ENCODE peak calls at places on chromosomes 16 and 17, in seven cellular contexts. M is K562, J is tibial nerve, Z is stomach, P is esophagus muscularis mucosa, I is HCT116, R is uterus. B is an unnamed sample. For H3K4me1, the result is how much of the 10 kb centered on the place peaks cover.

GRCh38 chr17:40577611-40578065 is 12.4 kb upstream of the CCR7 start:
- DNase-seq in Z (no peak), M (no peak), P (peak), J (no peak), R (no peak), I (no peak), B (no peak)

GRCh38 chr16:50547944-50548658 is at the start of gene NKD1:
- DNase-seq in P (no peak), J (peak), Z (peak), M (peak), R (peak), I (peak), B (peak)

GRCh38 chr17:56679148-56679766 is 85.8 kb downstream of the NOG start:
- DNase-seq in R (no peak), P (no peak), I (peak), J (peak), M (peak), Z (no peak), B (no peak)

GRCh38 chr17:17722081-17722905 is 41.0 kb downstream of the RAI1 start:
- DNase-seq in J (no peak), R (no peak), P (no peak), M (no peak), Z (no peak), I (no peak), B (no peak)

GRCh38 chr17:64130559-64131001 is 636 bp upstream of the ERN1 start:
- DNase-seq in M (no peak), J (peak), P (no peak), Z (no peak), I (no peak), R (peak), B (no peak)

GRCh38 chr16:70381604-70382342 is 35.1 kb downstream of the DDX19A start:
- DNase-seq in M (no peak), Z (no peak), J (no peak), I (no peak), P (peak), R (no peak), B (no peak)

GRCh38 chr16:1037023-1037933 is 35.3 kb upstream of the SSTR5 start:
- DNase-seq in P (no peak), J (no peak), I (no peak), R (no peak), Z (no peak), M (no peak), B (no peak)

GRCh38 chr16:3182608-3183444 is 5.2 kb upstream of the OR1F1 start:
- DNase-seq in P (no peak), J (no peak), R (no peak), I (no peak), M (peak), Z (peak), B (no peak)

GRCh38 chr17:64992325-64992802 is 64.2 kb downstream of the GNA13 start:
- DNase-seq in J (no peak), P (no peak), R (no peak), M (no peak), I (peak), Z (no peak), B (no peak)

GRCh38 chr16:86575754-86576557 is 2.4 kb upstream of the FOXL1 start:
- DNase-seq in M (peak), I (peak), J (peak), R (peak), P (no peak), Z (peak), B (peak)

GRCh38 chr17:37787055-37787720 is 42.3 kb upstream of the HNF1B start:
- DNase-seq in Z (peak), M (no peak), I (no peak), J (no peak), P (no peak), R (no peak), B (no peak)

GRCh38 chr16:82701302-82702022 is 74.7 kb downstream of the CDH13 start:
- DNase-seq in M (no peak), J (no peak), P (no peak), R (no peak), I (no peak), Z (no peak), B (no peak)

GRCh38 chr16:27398894-27399853 is 2.8 kb upstream of the IL21R start:
- DNase-seq in P (peak), M (peak), I (no peak), R (no peak), Z (no peak), J (no peak), B (no peak)

GRCh38 chr17:7703584-7704574 is 1.1 kb upstream of the EFNB3 start:
- DNase-seq in M (peak), P (no peak), I (no peak), J (no peak), Z (peak), R (no peak), B (no peak)

GRCh38 chr17:80708497-80708896 is 163.9 kb downstream of the RPTOR start:
- DNase-seq in Z (no peak), J (no peak), P (no peak), M (no peak), I (no peak), R (no peak), B (no peak)

GRCh38 chr16:85306793-85307551 is 194.7 kb upstream of the CIBAR2 start:
- DNase-seq in P (no peak), Z (no peak), J (no peak), R (no peak), I (no peak), M (no peak), B (no peak)

GRCh38 chr16:85307552-85308364 is 195.5 kb upstream of the CIBAR2 start:
- DNase-seq in Z (no peak), R (no peak), P (no peak), M (peak), J (no peak), I (no peak), B (no peak)

GRCh38 chr16:85308585-85309540 is 196.6 kb upstream of the CIBAR2 start:
- DNase-seq in Z (no peak), R (no peak), I (no peak), J (no peak), P (no peak), M (no peak), B (no peak)

GRCh38 chr16:85304337-85304736 is 192.1 kb upstream of the CIBAR2 start:
- DNase-seq in P (no peak), J (no peak), Z (no peak), M (no peak), I (no peak), R (no peak), B (no peak)

DNA sequence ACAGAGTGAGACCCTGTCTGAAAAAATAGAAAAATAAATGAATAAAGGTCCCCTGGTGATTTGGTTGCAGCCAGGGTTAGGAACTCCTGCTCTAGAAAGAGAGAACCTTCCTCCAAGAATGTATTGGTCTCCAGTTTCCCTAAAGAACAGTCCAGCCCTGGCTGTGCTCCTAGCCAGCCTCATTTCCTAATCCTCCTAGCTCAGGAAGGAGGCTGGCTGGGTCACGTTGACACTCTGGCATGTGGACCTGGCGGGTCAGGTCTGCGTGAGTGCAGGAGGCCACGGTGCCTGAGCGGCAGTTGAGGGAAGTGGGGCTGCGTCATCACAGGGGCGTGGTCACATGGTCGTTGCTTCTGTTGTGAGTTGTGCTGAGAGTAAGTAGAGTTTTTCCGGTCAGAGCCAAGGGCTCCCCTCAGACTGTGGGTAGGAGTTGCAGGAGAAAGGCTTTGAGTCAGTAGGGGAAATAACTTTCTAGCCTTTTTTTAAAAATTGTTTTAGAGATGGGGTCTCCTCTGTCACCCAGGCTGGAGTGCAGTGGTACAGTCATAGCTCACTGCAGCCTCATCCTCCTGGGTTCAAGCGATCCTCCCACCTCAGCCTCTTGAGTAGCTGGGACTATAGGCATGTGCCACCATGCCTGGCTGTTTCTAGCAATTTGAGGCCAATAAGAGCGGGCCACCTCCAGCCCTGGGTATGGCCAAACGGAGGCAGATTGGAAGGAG is 194.0 kb upstream of the CIBAR2 start:
- DNase-seq in Z (peak), I (peak), R (peak), M (peak), J (peak), P (peak), B (peak)
- H3K4me1 ChIP-seq in Z (half or more), I (half or more), R (under half), M (half or more), J (half or more), P (half or more), B (half or more)

GRCh38 chr16:30922960-30923535 is 324 bp upstream of the FBXL19 start:
- DNase-seq in J (peak), R (peak), I (peak), Z (peak), P (peak), M (peak), B (peak)

GRCh38 chr16:30924797-30925645 is 1.6 kb downstream of the FBXL19 start:
- DNase-seq in P (no peak), R (no peak), Z (no peak), I (no peak), J (no peak), M (no peak), B (no peak)

GRCh38 chr16:30922420-30922959 is 882 bp upstream of the FBXL19 start:
- DNase-seq in I (peak), M (peak), Z (peak), J (peak), P (peak), R (peak), B (peak)

GRCh38 chr16:30924086-30924714 is 828 bp downstream of the FBXL19 start:
- DNase-seq in M (peak), I (no peak), J (no peak), R (peak), Z (no peak), P (no peak), B (no peak)

GRCh38 chr16:30923554-30924085 is at the start of gene FBXL19:
- DNase-seq in P (no peak), M (no peak), Z (no peak), I (no peak), J (no peak), R (peak), B (no peak)
- TF ChIP-seq POLR2A in P (no peak), M (no peak), Z (no peak), I (peak), J (no peak), R (no peak), B (no peak)

GRCh38 chr16:11913425-11914079 is 2.2 kb downstream of the GSPT1 start:
- DNase-seq in I (no peak), P (no peak), M (no peak), J (no peak), Z (no peak), R (no peak), B (no peak)
- H3K4me1 ChIP-seq in I (under half), P (half or more), M (under half), J (half or more), Z (half or more), R (under half), B (under half)

GRCh38 chr16:4766875-4767628 is at the start of gene ZNF500:
- DNase-seq in Z (peak), R (peak), J (peak), I (peak), P (peak), M (peak), B (peak)
- TF ChIP-seq POLR2A in Z (no peak), R (peak), J (peak), I (peak), P (no peak), M (peak), B (peak)

GRCh38 chr17:28173071-28173561 is 130.6 kb downstream of the NLK start:
- DNase-seq in P (no peak), Z (no peak), M (peak), J (no peak), I (no peak), R (no peak), B (no peak)
- H3K4me1 ChIP-seq in P (under half), Z (under half), M (under half), J (under half), I (under half), R (under half), B (under half)

B was measured in gastrocnemius medialis.